ENCODE peak calls at places on chromosomes 4 and X, in six cellular contexts. S, F, Z, Q, E and P are unnamed samples.

GRCh38 chrX:85052636-85053343 is 49.1 kb downstream of the APOOL start:
- DNase-seq in S (peak; percentile 50), F (peak; percentile 26), Z (peak; percentile 15), Q (peak; percentile 2), E (no peak), P (peak; percentile 6)

GRCh38 chr4:85210353-85210752 is 243.9 kb upstream of the WDFY3 start:
- DNase-seq in S (no peak), F (peak; percentile 48), Z (peak; percentile 57), Q (no peak), E (no peak), P (no peak)

GRCh38 chr4:138670681-138671080 is 344.9 kb upstream of the NOCT start:
- DNase-seq in S (no peak), F (no peak), Z (no peak), Q (peak; percentile 39), E (no peak), P (no peak)

GRCh38 chr4:149914521-149915115 is 99.0 kb upstream of the IQCM start:
- DNase-seq in S (peak; percentile 65), F (peak; percentile 57), Z (peak; percentile 52), Q (peak; percentile 57), E (peak; percentile 32), P (peak; percentile 55)

GRCh38 chr4:101192244-101192643 is 155.1 kb downstream of the PPP3CA start:
- DNase-seq in S (no peak), F (peak; percentile 71), Z (no peak), Q (no peak), E (peak; percentile 69), P (no peak)

GRCh38 chr4:180101348-180102083 is 2141.7 kb upstream of the TENM3 start:
- DNase-seq in S (no peak), F (no peak), Z (no peak), Q (no peak), E (no peak), P (no peak)

GRCh38 chrX:38304010-38304409 is 23.3 kb downstream of the RPGR start:
- DNase-seq in S (peak; percentile 60), F (peak; percentile 22), Z (no peak), Q (peak; percentile 11), E (peak; percentile 11), P (no peak)

GRCh38 chrX:113305496-113305895 is 464.9 kb upstream of the AMOT start:
- DNase-seq in S (no peak), F (no peak), Z (no peak), Q (no peak), E (no peak), P (no peak)

GRCh38 chr4:164251257-164251656 is 502.7 kb upstream of the SMIM31 start:
- DNase-seq in S (no peak), F (no peak), Z (no peak), Q (no peak), E (no peak), P (no peak)

GRCh38 chrX:23845316-23845932 is 62.3 kb downstream of the APOO start:
- DNase-seq in S (peak; percentile 61), F (peak; percentile 21), Z (no peak), Q (peak; percentile 39), E (peak; percentile 64), P (peak; percentile 20)

GRCh38 chr4:124757121-124757520 is 44.6 kb upstream of the ANKRD50 start:
- DNase-seq in S (no peak), F (no peak), Z (no peak), Q (no peak), E (no peak), P (no peak)

GRCh38 chr4:54683616-54684346 is 26.0 kb downstream of the KIT start:
- DNase-seq in S (peak; percentile 39), F (peak; percentile 20), Z (peak; percentile 37), Q (peak; percentile 34), E (peak; percentile 13), P (peak; percentile 71)

GRCh38 chr4:121189811-121190210 is 25.7 kb upstream of the TNIP3 start:
- DNase-seq in S (no peak), F (no peak), Z (no peak), Q (no peak), E (no peak), P (peak; percentile 58)

GRCh38 chrX:70762285-70762684 is 146.2 kb downstream of the TEX11 start:
- DNase-seq in S (no peak), F (peak; percentile 4), Z (peak; percentile 12), Q (peak; percentile 3), E (no peak), P (peak; percentile 9)

GRCh38 chr4:2800691-2801596 is 8.1 kb downstream of the SH3BP2 start:
- DNase-seq in S (peak; percentile 54), F (no peak), Z (no peak), Q (peak; percentile 53), E (peak; percentile 92), P (peak; percentile 96)

GRCh38 chrX:69489625-69490024 is 14.5 kb upstream of the NALF2 start:
- DNase-seq in S (no peak), F (no peak), Z (no peak), Q (no peak), E (no peak), P (no peak)

GRCh38 chrX:48508400-48509244 is at the start of gene PORCN:
- DNase-seq in S (peak; percentile 60), F (peak; percentile 58), Z (no peak), Q (peak; percentile 88), E (peak; percentile 35), P (peak; percentile 85)
- TF ChIP-seq MAX in S (no peak), F (peak; percentile 65), Z (no peak), Q (no peak), E (peak; percentile 37), P (no peak)

DNA sequence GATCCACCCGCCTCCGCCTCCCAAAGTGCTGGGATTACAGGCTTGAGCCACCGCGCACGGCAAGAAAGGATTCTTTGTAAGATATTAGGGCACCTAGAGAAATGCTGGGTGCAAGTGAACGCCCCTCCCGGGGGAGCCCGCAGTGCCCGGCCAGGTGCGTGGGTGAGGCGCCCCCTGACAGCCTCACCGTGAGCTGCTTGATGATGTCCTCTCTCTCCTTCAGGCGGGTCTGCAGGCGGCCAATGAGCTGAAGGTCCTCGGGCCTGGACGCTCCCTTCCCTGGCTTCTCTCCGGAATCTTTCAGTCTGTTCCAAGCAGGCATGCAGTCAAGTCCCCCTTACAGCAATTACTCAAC is 21.9 kb downstream of the MED28 start:
- DNase-seq in S (no peak), F (no peak), Z (no peak), Q (no peak), E (no peak), P (no peak)
- H3K4me3 ChIP-seq in S (no peak overlapping the region), F (no peak overlapping the region), Z (no peak overlapping the region), Q (no peak overlapping the region), E (no peak overlapping the region), P (no peak overlapping the region)

GRCh38 chr4:187175197-187175596 is 451.5 kb upstream of the FAT1 start:
- DNase-seq in S (no peak), F (no peak), Z (no peak), Q (no peak), E (peak; percentile 2), P (no peak)
- TF ChIP-seq CTCF in S (no peak), F (no peak), Z (peak; percentile 40), Q (no peak), E (no peak), P (no peak)

GRCh38 chrX:120137439-120137838 is 21.0 kb upstream of the RHOXF2 start:
- DNase-seq in S (no peak), F (no peak), Z (no peak), Q (no peak), E (no peak), P (no peak)
- TF ChIP-seq MAX in S (no peak), F (no peak), Z (no peak), Q (no peak), E (no peak), P (no peak)

GRCh38 chr4:147103403-147103946 is 157.8 kb upstream of the TTC29 start:
- DNase-seq in S (peak; percentile 36), F (peak; percentile 56), Z (no peak), Q (no peak), E (no peak), P (no peak)
- H3K4me3 ChIP-seq in S (no peak overlapping the region), F (no peak overlapping the region), Z (no peak overlapping the region), Q (no peak overlapping the region), E (no peak overlapping the region), P (no peak overlapping the region)

GRCh38 chr4:157996598-157996997 is 176.2 kb downstream of the GASK1B start:
- DNase-seq in S (no peak), F (no peak), Z (no peak), Q (no peak), E (no peak), P (no peak)
- TF ChIP-seq CTCF in S (no peak), F (no peak), Z (no peak), Q (no peak), E (no peak), P (no peak)

GRCh38 chrX:14027031-14027430 is 2.7 kb downstream of the GEMIN8 start:
- DNase-seq in S (peak; percentile 9), F (no peak), Z (no peak), Q (no peak), E (no peak), P (peak; percentile 13)
- TF ChIP-seq MAX in S (no peak), F (no peak), Z (no peak), Q (no peak), E (no peak), P (no peak)

GRCh38 chrX:20067709-20068315 is 48.9 kb downstream of the MAP7D2 start:
- DNase-seq in S (peak; percentile 80), F (peak; percentile 64), Z (peak; percentile 23), Q (peak; percentile 8), E (no peak), P (peak; percentile 59)
- H3K4me3 ChIP-seq in S (no peak overlapping the region), F (no peak overlapping the region), Z (no peak overlapping the region), Q (no peak overlapping the region), E (no peak overlapping the region), P (no peak overlapping the region)

GRCh38 chr4:163111588-163111987 is 55.1 kb downstream of the NAF1 start:
- DNase-seq in S (peak; percentile 10), F (peak; percentile 4), Z (no peak), Q (peak; percentile 11), E (no peak), P (no peak)
- TF ChIP-seq CTCF in S (peak; percentile 13), F (no peak), Z (peak; percentile 38), Q (peak; percentile 41), E (no peak), P (no peak)